ENCODE peak calls at places on chromosome 3, in ten cellular contexts. I is stimulated activated CD4-positive, alpha-beta T cell treated with anti-CD3 and anti-CD28 coated beads, Interleukin-2, amount 100 ng/mL, for 24 hours; O is astrocyte of the hippocampus; W is LoVo; H is stimulated activated naive B cell treated with anti-CD40 and anti-IgM and Interleukin-4, amounts not matched to agents 10 μg/mL and 1 μg/mL and 100 μg/mL, for 72 hours; Q is HEK293T; J is astrocyte of the cerebellum; P is neural crest cell; C is nephron progenitor cell; G is GM18507. T is an unnamed sample.

GRCh38 chr3:4290272-4290893 is 12.8 kb upstream of the SETMAR start:
- DNase-seq in P (peak; percentile 24), I (peak; percentile 41), O (peak; percentile 69), Q (peak; percentile 39), H (peak; percentile 11), W (peak; percentile 54), C (peak; percentile 43), J (peak; percentile 27), G (no peak), T (peak; percentile 28)

GRCh38 chr3:127006781-127007436 is 24.0 kb downstream of the PLXNA1 start:
- DNase-seq in G (no peak), O (peak; percentile 54), J (no peak), H (no peak), P (no peak), Q (no peak), I (no peak), C (no peak), W (no peak), T (no peak)

GRCh38 chr3:184816654-184817053 is 4.7 kb downstream of the VPS8 start:
- DNase-seq in Q (no peak), J (no peak), P (no peak), W (no peak), C (no peak), I (no peak), O (no peak), H (no peak), G (no peak), T (no peak)

GRCh38 chr3:76554717-76555116 is 485.2 kb upstream of the ROBO2 start:
- DNase-seq in C (no peak), W (no peak), P (no peak), G (no peak), J (peak; percentile 8), I (no peak), H (no peak), Q (no peak), O (peak; percentile 61), T (no peak)

GRCh38 chr3:126971891-126972351 is 11.0 kb upstream of the PLXNA1 start:
- DNase-seq in O (peak; percentile 32), C (peak; percentile 59), J (no peak), G (no peak), Q (no peak), I (no peak), H (peak; percentile 66), W (no peak), P (peak; percentile 28), T (peak; percentile 66)

GRCh38 chr3:46353639-46354410 is at the start of gene CCR2:
- DNase-seq in G (no peak), Q (no peak), I (no peak), H (peak; percentile 32), O (peak; percentile 27), J (no peak), P (no peak), W (no peak), C (no peak), T (no peak)

GRCh38 chr3:46719044-46719565 is 1.4 kb upstream of the PRSS50 start:
- DNase-seq in I (no peak), W (no peak), H (no peak), O (no peak), J (no peak), C (no peak), P (no peak), Q (no peak), G (no peak), T (no peak)

GRCh38 chr3:73069775-73070444 is 8.5 kb downstream of the EBLN2 start:
- DNase-seq in O (no peak), H (no peak), P (no peak), J (no peak), I (no peak), W (no peak), C (no peak), G (no peak), Q (no peak), T (no peak)

GRCh38 chr3:29655016-29655415 is 374.1 kb downstream of the RBMS3 start:
- DNase-seq in C (no peak), Q (no peak), J (no peak), H (no peak), W (no peak), P (no peak), I (no peak), G (no peak), O (peak; percentile 42), T (peak; percentile 19)

GRCh38 chr3:159559771-159560170 is 428.9 kb upstream of the IL12A start:
- DNase-seq in J (no peak), O (no peak), C (no peak), G (no peak), H (no peak), I (no peak), W (no peak), P (no peak), Q (no peak), T (no peak)

GRCh38 chr3:18797378-18797777 is 350.9 kb upstream of the KCNH8 start:
- DNase-seq in J (no peak), O (no peak), W (no peak), H (no peak), P (no peak), G (no peak), C (no peak), Q (no peak), I (no peak), T (no peak)

GRCh38 chr3:138921316-138922292 is 25.3 kb downstream of the FOXL2 start:
- DNase-seq in W (peak; percentile 71), C (no peak), P (no peak), I (no peak), G (no peak), J (peak; percentile 79), H (no peak), O (peak; percentile 87), Q (no peak), T (no peak)

GRCh38 chr3:110750201-110750600 is 321.4 kb upstream of the NECTIN3 start:
- DNase-seq in C (no peak), I (no peak), Q (no peak), O (no peak), J (no peak), G (no peak), P (no peak), H (no peak), W (no peak), T (no peak)

GRCh38 chr3:169448501-169448900 is 215.0 kb downstream of the MECOM start:
- DNase-seq in Q (no peak), O (no peak), I (no peak), W (no peak), P (no peak), G (no peak), H (no peak), C (no peak), J (no peak), T (no peak)

GRCh38 chr3:142315083-142315482 is 89.7 kb upstream of the GK5 start:
- DNase-seq in I (no peak), Q (no peak), P (no peak), W (no peak), C (no peak), J (peak; percentile 31), G (no peak), O (peak; percentile 72), H (no peak), T (no peak)

GRCh38 chr3:69767571-69767970 is 28.3 kb downstream of the MITF start:
- DNase-seq in J (no peak), G (no peak), C (no peak), Q (no peak), O (no peak), H (no peak), P (no peak), I (no peak), W (no peak), T (no peak)

GRCh38 chr3:144187531-144188230 is 216.1 kb downstream of the DIPK2A start:
- DNase-seq in C (no peak), H (no peak), J (peak; percentile 94), Q (no peak), I (no peak), O (peak; percentile 91), W (peak; percentile 35), G (no peak), P (no peak), T (no peak)

GRCh38 chr3:81242871-81243270 is 518.6 kb downstream of the GBE1 start:
- DNase-seq in G (no peak), W (peak; percentile 7), P (no peak), J (no peak), Q (peak; percentile 10), O (peak; percentile 32), I (no peak), H (no peak), C (no peak), T (no peak)

GRCh38 chr3:158532099-158532734 is 38.8 kb upstream of the MLF1 start:
- DNase-seq in C (peak; percentile 3), O (peak; percentile 45), P (no peak), G (no peak), W (peak; percentile 35), H (no peak), I (no peak), J (peak; percentile 46), Q (peak; percentile 36), T (peak; percentile 29)

GRCh38 chr3:178083906-178084823 is 452.1 kb upstream of the KCNMB2 start:
- DNase-seq in H (no peak), I (no peak), G (no peak), J (no peak), P (no peak), C (no peak), O (peak; percentile 47), W (no peak), Q (no peak), T (peak; percentile 36)

GRCh38 chr3:34008191-34008590 is 209.8 kb downstream of the PDCD6IP start:
- DNase-seq in G (no peak), O (peak; percentile 20), I (no peak), H (peak; percentile 56), J (no peak), W (no peak), C (peak; percentile 20), Q (no peak), P (no peak), T (peak; percentile 53)

GRCh38 chr3:25169146-25169545 is 258.9 kb upstream of the RARB start:
- DNase-seq in O (peak; percentile 35), G (no peak), J (peak; percentile 49), P (no peak), I (no peak), Q (no peak), W (no peak), C (no peak), H (no peak), T (no peak)

GRCh38 chr3:75341324-75342067 is 322.6 kb upstream of the FRG2C start:
- DNase-seq in C (no peak), W (no peak), H (no peak), O (no peak), J (no peak), G (no peak), Q (no peak), P (no peak), I (no peak), T (peak; percentile 39)

GRCh38 chr3:25582242-25582641 is 82.5 kb downstream of the TOP2B start:
- DNase-seq in W (peak; percentile 5), O (no peak), P (peak; percentile 26), I (no peak), Q (no peak), C (no peak), G (no peak), H (no peak), J (peak; percentile 37), T (no peak)

T was measured in iPS-NIHi11.